ENCODE peak calls at places on chromosomes 11 and 22, in six cellular contexts. V, Y, A, Z, U and P are unnamed samples.

GRCh38 chr11:96228472-96228871 is 114.5 kb downstream of the MAML2 start:
- DNase-seq in V (peak), Y (no peak), A (no peak), Z (no peak), U (peak), P (no peak)

GRCh38 chr11:70671083-70671482 is 272.8 kb downstream of the CTTN start:
- DNase-seq in V (no peak), Y (no peak), A (no peak), Z (no peak), U (no peak), P (no peak)

GRCh38 chr11:2263724-2264360 is 6.5 kb downstream of the ASCL2 start:
- DNase-seq in V (no peak), Y (no peak), A (no peak), Z (no peak), U (no peak), P (peak)

GRCh38 chr11:43852057-43852636 is 28.5 kb upstream of the ALKBH3 start:
- DNase-seq in V (peak), Y (peak), A (peak), Z (peak), U (peak), P (peak)

GRCh38 chr11:106152013-106152412 is 74.6 kb downstream of the AASDHPPT start:
- DNase-seq in V (no peak), Y (no peak), A (no peak), Z (no peak), U (no peak), P (no peak)

GRCh38 chr11:26618441-26618840 is 46.4 kb upstream of the MUC15 start:
- DNase-seq in V (no peak), Y (no peak), A (no peak), Z (no peak), U (no peak), P (no peak)

GRCh38 chr22:26847046-26847445 is 189.7 kb downstream of the MIAT start:
- DNase-seq in V (no peak), Y (no peak), A (no peak), Z (no peak), U (no peak), P (no peak)

GRCh38 chr11:267491-267994 is 10.7 kb upstream of the NLRP6 start:
- DNase-seq in V (no peak), Y (peak), A (no peak), Z (peak), U (no peak), P (no peak)

GRCh38 chr22:34055525-34056200 is 135.4 kb upstream of the LARGE1 start:
- DNase-seq in V (no peak), Y (peak), A (no peak), Z (no peak), U (no peak), P (no peak)

GRCh38 chr22:17910561-17911311 is 113.6 kb downstream of the MICAL3 start:
- DNase-seq in V (peak), Y (no peak), A (peak), Z (no peak), U (peak), P (no peak)

GRCh38 chr22:50419116-50419515 is 55.7 kb downstream of the SBF1 start:
- DNase-seq in V (no peak), Y (no peak), A (no peak), Z (no peak), U (no peak), P (no peak)

GRCh38 chr11:105236631-105237030 is 97.1 kb upstream of the CARD18 start:
- DNase-seq in V (peak), Y (no peak), A (no peak), Z (no peak), U (no peak), P (no peak)

GRCh38 chr22:31637375-31637937 is 24.6 kb downstream of the PISD start:
- DNase-seq in V (no peak), Y (peak), A (peak), Z (peak), U (no peak), P (peak)

GRCh38 chr11:18000760-18001159 is 12.1 kb downstream of the SERGEF start:
- DNase-seq in V (no peak), Y (no peak), A (no peak), Z (no peak), U (no peak), P (no peak)

GRCh38 chr11:46332568-46333128 is 14.6 kb upstream of the DGKZ start:
- DNase-seq in V (no peak), Y (no peak), A (no peak), Z (no peak), U (no peak), P (no peak)

GRCh38 chr11:73308003-73308962 is at the start of gene ARHGEF17:
- DNase-seq in V (peak), Y (no peak), A (no peak), Z (no peak), U (no peak), P (no peak)

GRCh38 chr11:70687716-70688115 is 289.4 kb downstream of the CTTN start:
- DNase-seq in V (no peak), Y (no peak), A (no peak), Z (no peak), U (no peak), P (no peak)

GRCh38 chr11:61890536-61891330 is 612 bp downstream of the FADS3 start:
- DNase-seq in V (peak), Y (no peak), A (no peak), Z (peak), U (peak), P (peak)

GRCh38 chr11:63670738-63671321 is 346 bp downstream of the ATL3 start:
- DNase-seq in V (no peak), Y (peak), A (peak), Z (peak), U (no peak), P (peak)

GRCh38 chr22:31436132-31436531 is 36.7 kb downstream of the DRG1 start:
- DNase-seq in V (no peak), Y (no peak), A (no peak), Z (no peak), U (no peak), P (no peak)

GRCh38 chr11:119584193-119585037 is 144.6 kb downstream of the NECTIN1 start:
- DNase-seq in V (peak), Y (no peak), A (peak), Z (no peak), U (peak), P (no peak)

GRCh38 chr11:112542479-112542878 is 281.8 kb upstream of the PLET1 start:
- DNase-seq in V (no peak), Y (no peak), A (no peak), Z (no peak), U (no peak), P (no peak)

GRCh38 chr11:116693206-116694016 is 79.4 kb downstream of the BUD13 start:
- DNase-seq in V (no peak), Y (no peak), A (no peak), Z (no peak), U (no peak), P (no peak)

DNA sequence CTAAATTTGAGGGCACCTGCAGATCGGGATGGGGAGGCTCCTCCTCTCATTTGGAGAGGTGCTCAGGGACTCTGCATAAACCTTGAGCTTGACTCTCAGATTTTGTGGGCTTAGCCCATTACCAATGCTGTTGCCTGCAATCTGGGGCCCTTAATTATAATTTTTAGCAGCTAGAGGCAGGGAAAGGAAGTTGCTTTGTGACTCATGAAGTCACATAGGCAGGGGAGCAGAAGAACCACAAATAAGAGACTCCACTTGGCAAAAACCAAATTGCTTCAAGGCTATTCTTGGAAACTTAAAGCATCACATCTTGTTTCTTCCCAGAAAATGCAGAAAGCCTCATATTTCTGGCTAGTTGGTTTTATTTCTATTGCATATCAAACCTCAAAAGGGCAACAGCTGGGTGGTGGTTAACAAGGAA is 46.9 kb downstream of the MICAL2 start:
- DNase-seq in V (peak), Y (no peak), A (no peak), Z (no peak), U (no peak), P (no peak)
- TF ChIP-seq CTCF in V (no peak), Y (no peak), A (no peak), Z (no peak), U (no peak), P (no peak)

GRCh38 chr11:33161120-33162005 is at the start of gene CSTF3:
- DNase-seq in V (peak), Y (peak), A (peak), Z (peak), U (peak), P (peak)
- TF ChIP-seq CTCF in V (peak), Y (no peak), A (peak), Z (no peak), U (peak), P (peak)

GRCh38 chr11:108666373-108666772 is 1.5 kb downstream of the DDX10 start:
- DNase-seq in V (no peak), Y (no peak), A (no peak), Z (no peak), U (no peak), P (no peak)

GRCh38 chr11:108662700-108663099 is 2.2 kb upstream of the DDX10 start:
- DNase-seq in V (no peak), Y (no peak), A (no peak), Z (no peak), U (no peak), P (no peak)

GRCh38 chr11:108664241-108664640 is 628 bp upstream of the DDX10 start:
- DNase-seq in V (no peak), Y (no peak), A (no peak), Z (no peak), U (no peak), P (no peak)

GRCh38 chr11:108663154-108663877 is 1.6 kb upstream of the DDX10 start:
- DNase-seq in V (no peak), Y (peak), A (no peak), Z (no peak), U (no peak), P (no peak)

GRCh38 chr11:108664730-108665525 is at the start of gene DDX10:
- DNase-seq in V (peak), Y (peak), A (peak), Z (peak), U (peak), P (peak)
- TF ChIP-seq CTCF in V (peak), Y (peak), A (peak), Z (no peak), U (peak), P (no peak)

GRCh38 chr11:76795285-76795935 is 12.3 kb downstream of the TSKU start:
- DNase-seq in V (no peak), Y (no peak), A (no peak), Z (no peak), U (no peak), P (peak)
- TF ChIP-seq CTCF in V (no peak), Y (no peak), A (no peak), Z (no peak), U (no peak), P (no peak)